ENCODE peak calls at places on chromosomes 11 and 22, in four cellular contexts. Y, L, P and M are unnamed samples.

GRCh38 chr22:21569459-21570161 is 2.1 kb downstream of the UBE2L3 start:
- DNase-seq in Y (no peak), L (no peak), P (no peak), M (no peak)

GRCh38 chr11:61899146-61899841 is 7.9 kb upstream of the FADS3 start:
- DNase-seq in P (peak; percentile 100), Y (peak; percentile 84), L (peak; percentile 85), M (peak; percentile 74)

GRCh38 chr22:27135582-27135981 is 478.2 kb downstream of the MIAT start:
- DNase-seq in L (no peak), Y (no peak), P (no peak), M (no peak)

GRCh38 chr22:27857441-27857840 is 55.9 kb upstream of the MN1 start:
- DNase-seq in Y (no peak), P (no peak), L (no peak), M (peak; percentile 50)

GRCh38 chr22:23779083-23779482 is 6.4 kb downstream of the MMP11 start:
- DNase-seq in L (no peak), P (no peak), Y (no peak), M (no peak)

GRCh38 chr22:40310081-40310770 is 36.1 kb upstream of the ADSL start:
- DNase-seq in Y (peak; percentile 48), P (no peak), L (no peak), M (no peak)

GRCh38 chr11:72738199-72739141 is 13.7 kb downstream of the ARAP1 start:
- DNase-seq in P (peak; percentile 95), Y (no peak), L (no peak), M (peak; percentile 52)

GRCh38 chr11:129323896-129324522 is 51.6 kb upstream of the BARX2 start:
- DNase-seq in L (no peak), P (no peak), Y (no peak), M (peak; percentile 43)

GRCh38 chr11:84319853-84320252 is 1033.7 kb upstream of the CCDC90B start:
- DNase-seq in P (no peak), L (no peak), Y (no peak), M (no peak)

GRCh38 chr11:114052160-114052559 is 7.4 kb upstream of the ZBTB16 start:
- DNase-seq in P (no peak), Y (no peak), L (no peak), M (no peak)

GRCh38 chr11:117606211-117606610 is 190.8 kb downstream of the DSCAML1 start:
- DNase-seq in Y (no peak), P (no peak), L (no peak), M (no peak)

GRCh38 chr22:27879923-27880322 is 39.1 kb downstream of the PITPNB start:
- DNase-seq in Y (no peak), L (no peak), P (no peak), M (no peak)

GRCh38 chr22:27170491-27170890 is 513.1 kb downstream of the MIAT start:
- DNase-seq in P (no peak), L (peak; percentile 31), Y (peak; percentile 54), M (no peak)

GRCh38 chr22:20193761-20194494 is 43.1 kb upstream of the CCDC188 start:
- DNase-seq in P (no peak), Y (no peak), L (no peak), M (no peak)
- TF ChIP-seq POLR2A in P (no peak), Y (no peak), L (no peak), M (no peak)

DNA sequence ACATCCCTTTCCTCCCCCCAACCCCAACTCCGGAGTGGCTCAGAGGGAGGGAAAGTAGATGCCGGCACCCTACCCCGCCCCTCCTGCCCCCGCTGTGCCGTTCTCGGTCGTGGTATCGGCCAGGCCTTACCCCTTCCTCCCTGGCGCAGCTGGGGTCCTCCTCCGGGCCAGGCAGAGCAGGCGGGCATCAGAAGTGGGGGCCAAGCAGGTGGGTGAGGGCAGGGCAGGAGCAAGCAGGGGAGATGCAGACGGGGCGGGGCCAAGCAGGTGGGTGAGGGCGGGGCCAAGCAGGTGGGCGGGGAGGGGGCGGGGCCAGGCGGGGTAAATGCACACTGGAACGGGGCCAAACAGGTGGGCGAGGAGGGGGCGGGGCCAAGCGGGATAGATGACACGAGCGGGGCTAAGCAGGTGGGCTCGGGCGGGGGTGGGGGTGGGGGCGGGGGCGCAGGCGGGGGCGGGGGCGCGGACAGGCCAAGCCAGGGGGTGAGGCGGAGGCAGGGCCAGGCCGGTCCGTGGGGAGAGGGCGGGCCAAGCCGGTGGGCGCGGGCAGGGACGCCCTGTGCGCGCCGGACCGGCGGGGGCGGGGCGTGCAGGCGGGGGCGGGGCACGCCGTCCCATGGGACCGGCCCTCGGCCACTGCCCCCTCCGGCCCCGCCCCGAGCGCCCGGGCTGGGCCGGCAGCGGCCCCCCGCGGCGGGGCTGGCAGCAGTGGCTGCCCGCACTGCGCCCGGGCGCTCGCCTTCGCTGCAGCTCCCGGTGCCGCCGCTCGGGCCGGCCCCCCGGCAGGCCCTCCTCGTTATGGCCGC is at the start of the genes KCNQ1 and TRPM5:
- DNase-seq in L (no peak), P (peak; percentile 93), Y (no peak), M (no peak)
- H3K4me3 ChIP-seq in L (peak within 1 kb of the TSS; percentile 8), P (peak within 1 kb of the TSS; percentile 81), Y (no peak within 1 kb of the TSS), M (peak within 1 kb of the TSS; percentile 49)

DNA sequence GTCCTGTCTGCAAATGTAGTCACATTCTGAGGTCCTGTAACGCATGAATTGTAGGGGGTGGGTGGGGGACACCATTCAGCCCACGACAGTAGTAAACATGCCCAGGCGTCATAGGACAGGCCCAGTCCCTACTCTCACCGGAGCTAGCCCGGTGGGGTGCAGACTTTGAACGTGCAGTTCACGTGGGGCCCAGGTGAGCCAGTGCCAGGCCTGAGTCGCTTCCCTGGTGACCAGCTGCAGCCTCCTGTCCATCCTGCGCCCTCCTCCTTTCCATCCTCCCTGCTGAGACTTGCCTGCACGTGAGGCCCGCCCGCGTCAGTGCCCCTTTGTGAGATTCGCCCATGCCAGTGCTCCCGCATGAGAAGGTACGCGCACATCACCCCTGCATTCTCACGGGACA is 116.8 kb downstream of the WNT7B start:
- DNase-seq in P (no peak), Y (no peak), L (no peak), M (no peak)
- TF ChIP-seq POLR2A in P (no peak), Y (no peak), L (no peak), M (no peak)

DNA sequence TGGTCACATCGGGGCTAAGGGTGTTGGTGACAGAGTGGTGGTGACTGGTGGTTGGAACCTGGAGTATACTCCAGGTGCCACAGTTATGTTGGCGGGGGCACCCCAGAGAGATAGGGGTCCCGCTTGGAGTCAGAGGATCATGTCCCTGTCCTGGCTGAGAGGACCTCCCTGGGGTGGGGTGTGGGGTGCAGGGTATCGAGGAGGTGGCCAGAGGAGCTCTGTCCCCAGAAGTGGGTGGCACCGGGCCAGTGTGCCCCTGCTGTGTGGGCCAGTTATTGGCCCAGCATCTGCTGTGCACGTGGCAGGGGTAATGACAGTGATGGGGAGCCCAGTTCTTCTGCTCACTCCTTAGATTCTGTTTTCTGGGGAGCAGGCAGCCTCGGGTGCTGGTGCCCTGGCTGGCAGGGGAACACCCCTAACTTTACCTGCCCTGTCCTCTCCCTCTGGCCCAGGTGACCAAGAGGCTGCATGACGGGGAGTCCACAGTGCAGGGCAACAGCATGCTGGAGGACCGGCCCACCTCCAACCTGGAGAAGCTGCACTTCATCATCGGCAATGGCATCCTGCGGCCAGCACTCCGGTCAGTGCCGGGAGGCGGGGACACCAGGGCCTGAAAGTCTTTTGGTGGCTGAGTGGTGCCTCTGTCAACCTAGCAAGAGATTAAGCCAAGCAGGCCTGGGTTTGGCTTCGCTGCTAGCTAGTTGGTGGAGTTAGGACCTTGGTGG is 56.3 kb downstream of the MYO7A start:
- DNase-seq in L (no peak), P (no peak), Y (no peak), M (no peak)
- H3K4me3 ChIP-seq in L (no peak overlapping the region), P (no peak overlapping the region), Y (no peak overlapping the region), M (no peak overlapping the region)